ENCODE peak calls at places on chromosome 9, in six cellular contexts. H is H9, V is H1, F is IMR-90, P is mesenchymal stem cell, E is neuronal stem cell. A is an unnamed sample.

GRCh38 chr9:36194326-36195000 is 3.7 kb downstream of the CLTA start:
- DNase-seq in H (no peak), V (no peak), F (peak), P (peak), E (no peak), A (no peak)

GRCh38 chr9:94929373-94929764 is 202.9 kb downstream of the AOPEP start:
- DNase-seq in H (no peak), V (no peak), F (no peak), P (no peak), E (no peak), A (no peak)

GRCh38 chr9:96232539-96233241 is 69.3 kb downstream of the HSD17B3 start:
- DNase-seq in H (peak), V (no peak), F (peak), P (peak), E (peak), A (peak)

GRCh38 chr9:130417602-130418001 is 27.2 kb upstream of the ASS1 start:
- DNase-seq in H (peak), V (no peak), F (no peak), P (no peak), E (no peak), A (peak)

GRCh38 chr9:131839281-131840084 is 99.6 kb upstream of the RAPGEF1 start:
- DNase-seq in H (no peak), V (no peak), F (peak), P (peak), E (no peak), A (no peak)

GRCh38 chr9:132931178-132931735 is 13.2 kb downstream of the TSC1 start:
- DNase-seq in H (no peak), V (no peak), F (peak), P (no peak), E (no peak), A (no peak)

GRCh38 chr9:126298319-126298801 is 28.3 kb upstream of the MVB12B start:
- DNase-seq in H (no peak), V (no peak), F (no peak), P (no peak), E (no peak), A (no peak)

GRCh38 chr9:93003552-93004407 is 54.7 kb upstream of the SUSD3 start:
- DNase-seq in H (peak), V (no peak), F (peak), P (peak), E (no peak), A (peak)

GRCh38 chr9:93258818-93259489 is 75.0 kb downstream of the WNK2 start:
- DNase-seq in H (peak), V (no peak), F (no peak), P (no peak), E (no peak), A (no peak)

GRCh38 chr9:98056403-98057094 is at the start of gene NANS:
- DNase-seq in H (peak), V (peak), F (peak), P (peak), E (peak), A (peak)
- H2BK5ac ChIP-seq in H (no peak), V (peak), F (peak), P (peak), E (peak), A (no peak)

GRCh38 chr9:77374266-77374665 is 196.9 kb downstream of the VPS13A start:
- DNase-seq in H (no peak), V (no peak), F (peak), P (no peak), E (no peak), A (no peak)

GRCh38 chr9:77375956-77376532 is 198.7 kb downstream of the VPS13A start:
- DNase-seq in H (no peak), V (peak), F (peak), P (peak), E (peak), A (peak)

DNA sequence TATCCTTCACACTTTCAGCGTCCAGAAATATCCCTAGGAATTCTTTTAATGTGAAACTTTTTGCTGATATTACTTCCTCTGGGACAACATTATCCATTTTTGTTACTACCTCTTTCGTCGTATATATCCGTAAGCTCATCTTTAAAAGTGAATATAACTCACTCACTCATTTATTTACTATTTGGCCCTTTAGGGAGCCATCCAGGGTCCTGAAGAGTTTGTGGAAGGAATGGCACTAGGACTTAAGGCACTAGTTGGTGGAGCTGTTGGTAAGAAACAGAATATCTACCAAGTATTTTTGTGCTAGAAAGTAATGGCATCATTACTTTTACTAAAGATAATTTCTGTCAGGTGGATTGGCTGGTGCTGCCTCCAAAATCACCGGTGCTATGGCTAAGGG is 192.7 kb downstream of the VPS13A start:
- DNase-seq in H (no peak), V (no peak), F (no peak), P (no peak), E (no peak), A (no peak)
- H2BK120ac ChIP-seq in H (no peak), V (no peak), F (no peak), P (no peak), E (no peak), A (no peak)

DNA sequence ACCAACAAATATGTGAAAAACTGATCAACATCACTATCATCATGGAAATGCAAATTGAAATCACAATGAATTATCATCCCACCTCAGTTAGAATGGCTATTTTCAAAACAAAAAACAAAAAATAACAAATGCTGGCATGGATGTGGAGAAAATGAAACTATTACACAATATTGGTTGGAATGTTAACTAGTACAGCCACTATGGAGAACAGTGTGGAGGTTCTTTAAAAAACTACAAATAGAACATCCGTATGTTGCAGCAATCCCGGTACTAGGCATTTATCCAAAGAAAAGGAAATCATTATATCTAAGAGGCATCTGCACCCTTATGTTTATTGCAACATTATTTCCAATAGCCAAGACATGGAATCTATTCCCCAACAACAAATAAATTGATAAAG is 9.0 kb upstream of the IFNA5 start:
- DNase-seq in H (no peak), V (no peak), F (no peak), P (no peak), E (no peak), A (no peak)
- H2BK5ac ChIP-seq in H (no peak), V (no peak), F (no peak), P (no peak), E (no peak), A (no peak)

GRCh38 chr9:7366121-7366520 is 433.5 kb downstream of the DMAC1 start:
- DNase-seq in H (no peak), V (no peak), F (peak), P (peak), E (no peak), A (no peak)

GRCh38 chr9:7371032-7371431 is 428.5 kb downstream of the DMAC1 start:
- DNase-seq in H (no peak), V (no peak), F (no peak), P (no peak), E (no peak), A (no peak)

GRCh38 chr9:7370378-7370777 is 429.2 kb downstream of the DMAC1 start:
- DNase-seq in H (no peak), V (no peak), F (no peak), P (peak), E (no peak), A (no peak)

GRCh38 chr9:7369384-7369821 is 430.2 kb downstream of the DMAC1 start:
- DNase-seq in H (no peak), V (no peak), F (no peak), P (peak), E (no peak), A (no peak)

DNA sequence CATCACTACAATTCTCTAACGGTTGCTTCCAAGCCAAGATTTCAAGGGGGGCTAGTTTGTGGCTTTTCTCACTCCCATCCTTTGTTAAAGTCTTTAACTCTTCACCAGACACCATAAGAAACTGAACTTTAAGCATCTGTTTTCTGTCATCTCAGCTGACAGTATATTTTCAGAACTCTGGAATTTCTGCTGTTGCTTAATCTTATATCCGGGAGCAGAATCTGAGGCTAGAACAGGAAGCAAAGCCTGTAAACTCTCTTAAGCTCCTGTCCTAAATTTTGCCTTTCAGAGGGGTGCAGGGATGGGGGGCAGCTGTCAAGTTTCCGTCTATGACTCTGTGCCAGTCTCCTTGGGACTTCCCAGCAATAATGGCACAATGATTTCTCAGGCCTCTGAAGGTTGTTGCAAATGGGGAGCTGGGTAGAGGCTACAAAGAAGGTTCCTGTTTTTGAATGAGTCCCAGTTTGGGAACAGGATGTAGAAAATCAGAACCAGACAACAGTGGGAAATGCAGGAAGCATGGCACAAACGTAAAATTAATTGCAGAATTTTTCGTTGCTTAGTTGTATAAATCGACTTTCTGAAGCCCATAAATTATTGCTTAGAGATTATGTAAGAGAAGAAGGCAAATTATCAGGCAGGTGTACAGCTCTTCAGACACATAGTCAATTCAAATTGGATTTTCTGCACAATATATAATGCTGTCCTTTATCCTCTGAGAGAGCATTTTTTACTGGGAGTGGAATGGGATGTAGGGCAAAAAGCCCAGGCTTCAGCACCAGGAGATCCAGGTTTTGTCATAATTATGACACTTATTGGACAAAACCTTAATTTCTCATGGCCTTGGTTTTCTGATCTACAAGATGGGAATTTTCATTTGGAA is 430.9 kb downstream of the DMAC1 start:
- DNase-seq in H (no peak), V (no peak), F (peak), P (peak), E (no peak), A (no peak)
- H2BK120ac ChIP-seq in H (no peak), V (no peak), F (peak), P (peak), E (no peak), A (no peak)

GRCh38 chr9:75087279-75087823 is 604 bp downstream of the NMRK1 start:
- DNase-seq in H (no peak), V (no peak), F (peak), P (peak), E (no peak), A (peak)
- H2BK5ac ChIP-seq in H (no peak), V (peak), F (peak), P (peak), E (no peak), A (peak)

GRCh38 chr9:99113418-99114048 is 8.6 kb downstream of the TGFBR1 start:
- DNase-seq in H (no peak), V (no peak), F (no peak), P (no peak), E (no peak), A (no peak)
- H2BK120ac ChIP-seq in H (no peak), V (no peak), F (no peak), P (no peak), E (no peak), A (no peak)

DNA sequence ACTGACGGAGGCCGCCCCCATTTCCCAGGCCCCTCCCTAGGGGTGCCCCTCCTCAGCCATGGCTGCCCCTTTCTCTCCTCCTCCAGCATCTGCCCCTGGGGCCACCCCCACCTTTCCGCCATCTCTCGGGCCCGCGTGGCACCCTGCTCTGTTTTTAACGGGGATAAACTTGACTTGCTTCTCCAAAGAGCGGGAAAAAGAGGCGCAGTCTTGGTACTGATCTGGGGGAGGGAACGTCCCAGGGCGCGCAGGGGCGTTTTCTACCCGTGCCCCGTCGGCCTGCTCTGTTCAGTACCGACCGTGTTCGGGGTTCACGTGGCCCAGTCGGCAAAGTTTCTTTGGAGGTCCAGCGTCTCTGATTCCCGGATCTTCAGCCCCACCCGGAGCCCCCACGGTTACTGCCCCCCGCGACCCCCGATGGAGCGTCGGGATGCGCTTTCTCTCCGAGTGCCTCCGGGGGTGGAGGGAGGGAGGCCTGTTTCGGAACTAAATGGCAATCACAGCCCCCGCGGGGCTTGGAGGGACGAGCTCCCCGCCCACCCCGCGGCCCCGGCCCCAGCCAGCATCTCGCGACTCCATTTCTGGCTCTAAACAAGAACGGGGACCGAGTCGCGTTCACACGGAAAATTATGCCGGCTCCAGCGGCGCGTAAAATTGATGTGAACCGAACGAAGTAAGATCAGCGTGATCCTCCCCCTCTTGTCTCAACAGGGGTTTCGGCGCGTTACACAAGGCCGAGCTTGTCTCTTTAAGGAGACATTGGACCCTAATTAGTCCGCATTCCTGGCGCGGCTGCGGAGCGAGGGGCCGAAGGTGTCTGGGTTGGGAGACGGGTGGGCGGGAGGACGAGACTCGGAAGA is 1.1 kb upstream of the TLE4 start:
- DNase-seq in H (peak), V (peak), F (peak), P (peak), E (peak), A (peak)
- H2BK5ac ChIP-seq in H (peak), V (peak), F (peak), P (peak), E (peak), A (peak)

GRCh38 chr9:16308645-16309044 is 561.8 kb downstream of the BNC2 start:
- DNase-seq in H (peak), V (no peak), F (no peak), P (no peak), E (no peak), A (no peak)

GRCh38 chr9:16312116-16312515 is 558.4 kb downstream of the BNC2 start:
- DNase-seq in H (peak), V (no peak), F (no peak), P (no peak), E (no peak), A (peak)

GRCh38 chr9:16312962-16313546 is 557.4 kb downstream of the BNC2 start:
- DNase-seq in H (peak), V (no peak), F (no peak), P (no peak), E (no peak), A (no peak)

GRCh38 chr9:16309350-16310271 is 560.9 kb downstream of the BNC2 start:
- DNase-seq in H (peak), V (no peak), F (peak), P (no peak), E (peak), A (no peak)

DNA sequence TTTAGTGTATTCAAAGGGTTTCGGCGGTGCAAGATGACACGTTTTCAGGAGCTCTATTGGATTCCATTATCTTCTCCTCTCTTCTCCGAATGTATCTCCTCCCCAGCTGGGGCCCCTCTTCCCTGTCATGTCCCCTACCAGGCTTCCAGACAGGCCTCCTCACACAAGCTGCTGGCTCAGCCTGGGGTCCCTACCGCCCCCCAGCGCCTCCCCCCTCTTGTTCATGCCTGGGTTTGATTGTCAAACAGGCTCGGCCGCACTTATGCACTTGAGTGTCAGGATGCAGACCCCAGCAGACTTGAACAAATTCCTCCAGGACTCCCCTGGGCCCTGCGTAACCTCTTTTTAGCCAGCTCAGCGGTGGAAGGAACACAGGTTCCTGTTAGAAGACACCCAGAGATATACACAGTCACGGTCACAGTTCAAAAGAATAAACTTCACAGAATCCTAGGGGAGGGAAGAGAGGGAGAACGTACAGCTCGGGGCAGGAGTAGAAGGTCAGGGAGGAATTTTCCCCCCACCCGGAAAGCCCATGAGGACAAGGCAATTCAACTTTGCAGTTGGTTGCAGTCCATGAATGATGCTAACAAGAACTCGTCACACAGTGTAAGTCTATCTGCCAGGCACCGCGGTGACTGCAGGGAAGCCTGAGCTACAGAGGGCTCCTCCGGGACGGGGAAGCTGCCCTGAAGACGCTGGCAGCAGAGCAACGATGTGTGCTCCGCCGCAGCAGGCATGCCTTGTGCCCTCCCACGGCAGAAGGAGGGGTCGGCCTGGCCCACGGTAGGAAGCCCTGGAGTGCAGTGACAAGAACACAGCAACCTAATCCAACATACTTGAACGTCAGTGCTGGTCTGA is 560.0 kb downstream of the BNC2 start:
- DNase-seq in H (peak), V (no peak), F (no peak), P (no peak), E (no peak), A (peak)
- H2BK120ac ChIP-seq in H (no peak), V (no peak), F (no peak), P (no peak), E (no peak), A (no peak)

A was measured in mesendoderm.